ENCODE peak calls at places on chromosome 19, in ten cellular contexts. Q is epithelial cell of esophagus, E is H1, A is endothelial cell of umbilical vein, D is stomach, M is right atrium auricular region, L is A549, X is iPS DF 6.9, B is uterus, W is lung. P is an unnamed sample.

GRCh38 chr19:12364391-12365093 is 941 bp downstream of the ZNF442 start:
- DNase-seq in E (no peak), L (no peak), X (no peak), W (peak; percentile 29), A (peak; percentile 3), D (no peak), Q (peak; percentile 7), B (peak; percentile 16), M (peak; percentile 60), P (no peak)

GRCh38 chr19:20318616-20319015 is 151.6 kb downstream of the ZNF486 start:
- DNase-seq in X (no peak), B (no peak), Q (peak; percentile 3), M (no peak), D (no peak), L (no peak), A (no peak), E (no peak), W (no peak), P (no peak)

GRCh38 chr19:12230751-12231733 is 63.6 kb downstream of the ZNF44 start:
- DNase-seq in B (no peak), A (no peak), M (no peak), D (no peak), X (no peak), W (no peak), E (no peak), L (no peak), Q (peak; percentile 43), P (no peak)

GRCh38 chr19:38956264-38956663 is 19.3 kb downstream of the FBXO17 start:
- DNase-seq in Q (no peak), E (no peak), A (no peak), X (no peak), L (no peak), W (no peak), M (no peak), B (no peak), D (no peak), P (no peak)

GRCh38 chr19:38294090-38294489 is 10.0 kb upstream of the C19orf33 start:
- DNase-seq in X (no peak), E (no peak), W (no peak), B (no peak), M (no peak), Q (no peak), L (no peak), A (no peak), D (no peak), P (no peak)

GRCh38 chr19:8512115-8512967 is 1.6 kb downstream of the ZNF414 start:
- DNase-seq in L (peak; percentile 72), W (no peak), Q (peak; percentile 60), D (no peak), M (no peak), E (peak; percentile 58), A (no peak), X (no peak), B (no peak), P (no peak)

GRCh38 chr19:38596057-38596981 is 21.4 kb downstream of the MAP4K1 start:
- DNase-seq in B (no peak), L (peak; percentile 84), A (peak; percentile 15), X (peak; percentile 88), W (peak; percentile 74), D (peak; percentile 72), E (peak; percentile 87), M (no peak), Q (peak; percentile 48), P (no peak)

GRCh38 chr19:50042363-50043024 is 16.7 kb downstream of the ZNF473 start:
- DNase-seq in D (no peak), L (no peak), E (no peak), A (no peak), M (no peak), Q (no peak), B (no peak), X (no peak), W (no peak), P (no peak)

GRCh38 chr19:38634757-38635482 is 12.5 kb upstream of the ACTN4 start:
- DNase-seq in W (peak; percentile 76), A (peak; percentile 64), E (no peak), M (peak; percentile 79), B (peak; percentile 72), Q (peak; percentile 57), D (peak; percentile 83), X (peak; percentile 58), L (peak; percentile 80), P (no peak)

GRCh38 chr19:46489445-46490272 is 6.0 kb downstream of the PNMA8B start:
- DNase-seq in M (peak; percentile 77), W (no peak), L (no peak), Q (peak; percentile 29), D (peak; percentile 50), A (peak; percentile 25), X (no peak), E (no peak), B (peak; percentile 42), P (peak; percentile 62)

GRCh38 chr19:54343868-54344267 is 4.9 kb upstream of the LILRA4 start:
- DNase-seq in M (no peak), A (no peak), E (no peak), B (no peak), L (no peak), X (no peak), W (no peak), D (no peak), Q (no peak), P (no peak)

GRCh38 chr19:54351474-54351873 is 12.5 kb upstream of the LILRA4 start:
- DNase-seq in B (no peak), D (no peak), L (no peak), W (no peak), Q (no peak), E (no peak), M (no peak), A (no peak), X (no peak), P (no peak)

GRCh38 chr19:54341295-54341694 is 2.3 kb upstream of the LILRA4 start:
- DNase-seq in B (no peak), L (no peak), W (no peak), E (no peak), X (no peak), Q (no peak), D (no peak), M (no peak), A (no peak), P (no peak)

DNA sequence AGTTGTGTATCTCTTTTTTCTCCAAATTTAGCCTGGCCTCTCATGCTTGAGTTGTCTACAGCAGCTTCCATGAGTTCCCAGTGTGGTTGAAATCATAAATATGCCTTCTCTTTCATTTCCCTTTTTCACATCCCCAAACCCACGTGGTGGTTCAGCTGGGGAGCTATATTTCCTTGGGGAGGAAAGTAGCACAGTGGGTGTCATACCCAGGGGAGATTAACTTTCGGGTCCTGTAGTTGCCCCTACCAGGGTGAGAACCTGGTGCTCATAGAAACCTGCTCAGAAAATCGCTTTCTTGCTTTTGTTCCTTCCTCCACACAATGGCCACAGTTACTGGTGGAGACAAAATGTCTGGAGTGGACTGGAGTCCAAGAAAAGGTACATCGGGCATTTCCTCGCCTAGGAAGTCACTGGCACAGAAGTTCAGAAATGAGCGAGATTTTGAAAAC is 7.0 kb upstream of the LILRA4 start:
- DNase-seq in W (no peak), B (no peak), M (no peak), A (no peak), D (no peak), L (no peak), X (no peak), E (no peak), Q (no peak), P (no peak)
- H3K4me3 ChIP-seq in W (no peak overlapping the region), B (no peak overlapping the region), M (no peak overlapping the region), A (no peak overlapping the region), D (no peak overlapping the region), L (no peak overlapping the region), X (no peak overlapping the region), E (no peak overlapping the region), Q (no peak overlapping the region), P (no peak overlapping the region)

GRCh38 chr19:4597278-4597974 is 37.9 kb upstream of the SEMA6B start:
- DNase-seq in X (no peak), A (peak; percentile 41), M (no peak), W (no peak), D (no peak), E (no peak), L (no peak), B (no peak), Q (no peak), P (no peak)
- H3K4me3 ChIP-seq in X (peak overlapping the region; percentile 28), A (peak overlapping the region; percentile 42), M (peak overlapping the region; percentile 38), W (no peak overlapping the region), D (no peak overlapping the region), E (peak overlapping the region; percentile 18), L (peak overlapping the region; percentile 44), B (no peak overlapping the region), Q (peak overlapping the region; percentile 10), P (peak overlapping the region; percentile 19)

DNA sequence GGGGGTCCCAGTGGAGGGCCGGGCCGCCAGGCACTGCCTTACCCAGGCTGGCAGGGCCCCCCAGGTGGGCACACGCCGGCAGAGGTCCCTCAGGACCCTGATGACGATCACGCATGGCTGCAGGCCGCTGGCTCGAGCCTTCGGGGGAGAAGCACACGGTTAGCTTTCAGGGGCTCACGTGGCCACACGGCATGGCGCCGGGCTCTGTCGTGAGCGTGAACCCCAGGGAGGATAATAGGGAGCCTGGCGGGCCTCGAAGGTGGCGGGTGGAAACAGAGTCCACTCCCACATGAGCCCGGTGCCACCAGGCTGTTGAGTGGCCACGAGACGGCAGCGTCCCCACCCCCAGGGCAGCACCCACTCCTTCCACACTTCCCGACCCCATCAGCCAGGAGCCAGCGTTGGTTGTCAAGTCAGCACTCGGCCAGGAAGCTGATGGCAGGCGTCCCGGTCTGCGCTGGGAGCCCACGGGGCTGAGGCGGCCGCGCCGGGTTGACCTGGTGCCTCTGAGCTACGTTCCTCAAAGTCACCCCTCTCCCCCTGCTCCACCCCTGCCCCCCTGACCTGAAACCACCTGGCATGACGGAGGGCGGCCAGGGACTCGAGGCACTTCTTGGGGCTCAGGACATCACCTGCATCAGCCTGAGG is 24.7 kb upstream of the MATK start:
- DNase-seq in A (no peak), L (no peak), D (no peak), X (no peak), B (no peak), W (no peak), E (no peak), M (no peak), Q (no peak), P (no peak)
- H3K4me3 ChIP-seq in A (no peak overlapping the region), L (no peak overlapping the region), D (no peak overlapping the region), X (no peak overlapping the region), B (no peak overlapping the region), W (no peak overlapping the region), E (no peak overlapping the region), M (no peak overlapping the region), Q (no peak overlapping the region), P (no peak overlapping the region)

GRCh38 chr19:4375164-4375619 is 25.2 kb downstream of the SH3GL1 start:
- DNase-seq in A (no peak), B (no peak), L (peak; percentile 47), M (no peak), D (peak; percentile 71), Q (peak; percentile 82), E (peak; percentile 51), W (peak; percentile 71), X (no peak), P (no peak)

GRCh38 chr19:4372630-4373367 is 27.5 kb downstream of the SH3GL1 start:
- DNase-seq in Q (no peak), M (no peak), E (no peak), D (no peak), B (no peak), W (no peak), X (no peak), A (no peak), L (no peak), P (no peak)

GRCh38 chr19:4373601-4374441 is 26.5 kb downstream of the SH3GL1 start:
- DNase-seq in D (no peak), B (no peak), X (no peak), A (no peak), Q (no peak), W (no peak), E (no peak), L (no peak), M (peak; percentile 87), P (no peak)

GRCh38 chr19:4375620-4376228 is 24.6 kb downstream of the SH3GL1 start:
- DNase-seq in A (peak; percentile 62), E (no peak), X (no peak), L (peak; percentile 60), W (no peak), B (peak; percentile 54), Q (no peak), D (no peak), M (no peak), P (no peak)

GRCh38 chr19:4374451-4375163 is 25.7 kb downstream of the SH3GL1 start:
- DNase-seq in W (peak; percentile 81), A (peak; percentile 67), M (peak; percentile 93), Q (peak; percentile 81), X (no peak), E (no peak), D (peak; percentile 73), B (peak; percentile 78), L (peak; percentile 85), P (no peak)
- H3K4me3 ChIP-seq in W (no peak overlapping the region), A (no peak overlapping the region), M (peak overlapping the region; percentile 10), Q (no peak overlapping the region), X (no peak overlapping the region), E (no peak overlapping the region), D (no peak overlapping the region), B (no peak overlapping the region), L (no peak overlapping the region), P (no peak overlapping the region)